ENCODE peak calls at places on chromosomes 7 and 10, in nine cellular contexts. One of them, this sample, is unnamed.

GRCh38 chr10:42551582-42552187 is 86.7 kb downstream of the ZNF33B start:
- DNase-seq in fibroblast of pulmonary artery: no peak
- DNase-seq in left ventricle myocardium inferior: no peak
- DNase-seq in upper lobe of right lung: no peak
- DNase-seq in kidney epithelial cell: no peak
- DNase-seq in spleen: peak; percentile 80
- DNase-seq in CD4-positive, CD25-positive, alpha-beta regulatory T cell: peak; percentile 6
- DNase-seq in CD8-positive, alpha-beta T cell: no peak
- DNase-seq in foreskin fibroblast: peak; percentile 1
- DNase-seq in this sample: peak; percentile 0

GRCh38 chr7:47198159-47198558 is 383.8 kb downstream of the TNS3 start:
- DNase-seq in fibroblast of pulmonary artery: no peak
- DNase-seq in left ventricle myocardium inferior: no peak
- DNase-seq in upper lobe of right lung: no peak
- DNase-seq in kidney epithelial cell: no peak
- DNase-seq in spleen: no peak
- DNase-seq in CD4-positive, CD25-positive, alpha-beta regulatory T cell: no peak
- DNase-seq in CD8-positive, alpha-beta T cell: no peak
- DNase-seq in foreskin fibroblast: no peak
- DNase-seq in this sample: no peak

GRCh38 chr7:125681508-125681907 is 751.9 kb upstream of the POT1 start:
- DNase-seq in fibroblast of pulmonary artery: no peak
- DNase-seq in left ventricle myocardium inferior: no peak
- DNase-seq in upper lobe of right lung: no peak
- DNase-seq in kidney epithelial cell: no peak
- DNase-seq in spleen: no peak
- DNase-seq in CD4-positive, CD25-positive, alpha-beta regulatory T cell: no peak
- DNase-seq in CD8-positive, alpha-beta T cell: no peak
- DNase-seq in foreskin fibroblast: no peak
- DNase-seq in this sample: no peak

GRCh38 chr10:14032406-14032998 is 298.2 kb downstream of the FRMD4A start:
- DNase-seq in fibroblast of pulmonary artery: peak; percentile 23
- DNase-seq in left ventricle myocardium inferior: peak; percentile 30
- DNase-seq in upper lobe of right lung: peak; percentile 70
- DNase-seq in kidney epithelial cell: no peak
- DNase-seq in spleen: peak; percentile 77
- DNase-seq in CD4-positive, CD25-positive, alpha-beta regulatory T cell: peak; percentile 28
- DNase-seq in CD8-positive, alpha-beta T cell: peak; percentile 45
- DNase-seq in foreskin fibroblast: no peak
- DNase-seq in this sample: no peak

GRCh38 chr10:69802424-69803161 is 887 bp downstream of the COL13A1 start:
- DNase-seq in fibroblast of pulmonary artery: peak; percentile 56
- DNase-seq in left ventricle myocardium inferior: peak; percentile 55
- DNase-seq in upper lobe of right lung: no peak
- DNase-seq in kidney epithelial cell: no peak
- DNase-seq in spleen: peak; percentile 75
- DNase-seq in CD4-positive, CD25-positive, alpha-beta regulatory T cell: no peak
- DNase-seq in CD8-positive, alpha-beta T cell: no peak
- DNase-seq in foreskin fibroblast: peak; percentile 67
- DNase-seq in this sample: peak; percentile 53

GRCh38 chr10:90326498-90327267 is 531.2 kb downstream of the HTR7 start:
- DNase-seq in fibroblast of pulmonary artery: peak; percentile 61
- DNase-seq in left ventricle myocardium inferior: no peak
- DNase-seq in upper lobe of right lung: no peak
- DNase-seq in kidney epithelial cell: peak; percentile 76
- DNase-seq in spleen: no peak
- DNase-seq in CD4-positive, CD25-positive, alpha-beta regulatory T cell: no peak
- DNase-seq in CD8-positive, alpha-beta T cell: no peak
- DNase-seq in foreskin fibroblast: peak; percentile 51
- DNase-seq in this sample: peak; percentile 71

GRCh38 chr10:74851834-74852233 is 25.4 kb downstream of the KAT6B start:
- DNase-seq in fibroblast of pulmonary artery: peak; percentile 35
- DNase-seq in left ventricle myocardium inferior: no peak
- DNase-seq in upper lobe of right lung: no peak
- DNase-seq in kidney epithelial cell: no peak
- DNase-seq in spleen: no peak
- DNase-seq in CD4-positive, CD25-positive, alpha-beta regulatory T cell: no peak
- DNase-seq in CD8-positive, alpha-beta T cell: no peak
- DNase-seq in foreskin fibroblast: no peak
- DNase-seq in this sample: no peak

GRCh38 chr10:127079348-127079747 is 117.0 kb downstream of the INSYN2A start:
- DNase-seq in fibroblast of pulmonary artery: no peak
- DNase-seq in left ventricle myocardium inferior: no peak
- DNase-seq in upper lobe of right lung: no peak
- DNase-seq in kidney epithelial cell: no peak
- DNase-seq in spleen: no peak
- DNase-seq in CD4-positive, CD25-positive, alpha-beta regulatory T cell: no peak
- DNase-seq in CD8-positive, alpha-beta T cell: no peak
- DNase-seq in foreskin fibroblast: no peak
- DNase-seq in this sample: no peak

DNA sequence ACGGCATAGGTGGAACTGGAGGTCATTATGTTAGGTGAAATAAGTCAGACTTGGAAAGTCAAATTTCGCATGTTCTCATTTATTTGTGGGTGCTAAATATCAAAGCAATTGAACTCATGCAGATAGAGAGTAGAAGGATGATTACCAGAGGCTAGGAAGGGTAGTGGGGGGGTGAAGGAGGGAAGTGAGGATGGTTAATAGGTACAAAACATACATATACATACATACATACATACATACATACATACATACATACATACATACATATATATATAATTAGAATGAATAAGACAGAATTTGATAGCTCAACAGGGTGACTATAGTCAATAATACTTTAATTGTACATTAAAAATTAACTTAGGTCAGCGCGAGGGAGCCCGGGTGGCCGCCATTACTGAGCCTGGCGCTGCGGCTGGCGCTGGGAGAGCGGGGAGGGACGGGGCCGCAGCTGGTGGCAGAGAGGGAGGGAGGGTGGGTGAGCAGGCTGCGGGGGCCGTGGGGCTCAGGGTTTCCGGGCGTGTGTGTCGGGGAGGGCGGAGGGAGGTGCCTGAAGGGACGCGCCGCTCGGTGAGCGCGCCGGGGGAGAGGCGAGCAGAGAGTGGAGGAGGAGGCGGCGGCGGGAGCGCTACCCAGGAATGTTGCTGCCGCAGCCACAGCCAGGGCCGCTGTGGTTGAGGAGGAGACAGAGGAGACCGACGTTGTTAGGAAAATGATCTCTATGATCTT is 85.8 kb upstream of the EGFR start:
- DNase-seq in fibroblast of pulmonary artery: peak; percentile 65
- DNase-seq in left ventricle myocardium inferior: peak; percentile 57
- DNase-seq in upper lobe of right lung: peak; percentile 90
- DNase-seq in kidney epithelial cell: peak; percentile 23
- DNase-seq in spleen: peak; percentile 79
- DNase-seq in CD4-positive, CD25-positive, alpha-beta regulatory T cell: no peak
- DNase-seq in CD8-positive, alpha-beta T cell: no peak
- DNase-seq in foreskin fibroblast: peak; percentile 75
- DNase-seq in this sample: peak; percentile 64
- H3K4me3 ChIP-seq in fibroblast of pulmonary artery: peak overlapping the region; percentile 52
- H3K4me3 ChIP-seq in left ventricle myocardium inferior: peak overlapping the region; percentile 63
- H3K4me3 ChIP-seq in upper lobe of right lung: peak overlapping the region; percentile 42
- H3K4me3 ChIP-seq in kidney epithelial cell: peak overlapping the region; percentile 52
- H3K4me3 ChIP-seq in spleen: peak overlapping the region; percentile 23
- H3K4me3 ChIP-seq in CD4-positive, CD25-positive, alpha-beta regulatory T cell: no peak overlapping the region
- H3K4me3 ChIP-seq in CD8-positive, alpha-beta T cell: no peak overlapping the region
- H3K4me3 ChIP-seq in foreskin fibroblast: peak overlapping the region; percentile 42
- H3K4me3 ChIP-seq in this sample: peak overlapping the region; percentile 52

GRCh38 chr7:158272509-158273137 is 315.0 kb downstream of the PTPRN2 start:
- DNase-seq in fibroblast of pulmonary artery: no peak
- DNase-seq in left ventricle myocardium inferior: no peak
- DNase-seq in upper lobe of right lung: peak; percentile 45
- DNase-seq in kidney epithelial cell: no peak
- DNase-seq in spleen: peak; percentile 59
- DNase-seq in CD4-positive, CD25-positive, alpha-beta regulatory T cell: no peak
- DNase-seq in CD8-positive, alpha-beta T cell: no peak
- DNase-seq in foreskin fibroblast: no peak
- DNase-seq in this sample: no peak

GRCh38 chr7:158270856-158271413 is 316.7 kb downstream of the PTPRN2 start:
- DNase-seq in fibroblast of pulmonary artery: no peak
- DNase-seq in left ventricle myocardium inferior: no peak
- DNase-seq in upper lobe of right lung: peak; percentile 38
- DNase-seq in kidney epithelial cell: no peak
- DNase-seq in spleen: peak; percentile 62
- DNase-seq in CD4-positive, CD25-positive, alpha-beta regulatory T cell: no peak
- DNase-seq in CD8-positive, alpha-beta T cell: no peak
- DNase-seq in foreskin fibroblast: no peak
- DNase-seq in this sample: no peak

GRCh38 chr7:158273138-158273651 is 314.4 kb downstream of the PTPRN2 start:
- DNase-seq in fibroblast of pulmonary artery: no peak
- DNase-seq in left ventricle myocardium inferior: no peak
- DNase-seq in upper lobe of right lung: peak; percentile 51
- DNase-seq in kidney epithelial cell: no peak
- DNase-seq in spleen: peak; percentile 58
- DNase-seq in CD4-positive, CD25-positive, alpha-beta regulatory T cell: no peak
- DNase-seq in CD8-positive, alpha-beta T cell: no peak
- DNase-seq in foreskin fibroblast: no peak
- DNase-seq in this sample: no peak

GRCh38 chr7:158271646-158272045 is 316.0 kb downstream of the PTPRN2 start:
- DNase-seq in fibroblast of pulmonary artery: no peak
- DNase-seq in left ventricle myocardium inferior: no peak
- DNase-seq in upper lobe of right lung: peak; percentile 33
- DNase-seq in kidney epithelial cell: no peak
- DNase-seq in spleen: peak; percentile 41
- DNase-seq in CD4-positive, CD25-positive, alpha-beta regulatory T cell: no peak
- DNase-seq in CD8-positive, alpha-beta T cell: no peak
- DNase-seq in foreskin fibroblast: no peak
- DNase-seq in this sample: no peak

GRCh38 chr7:158272091-158272490 is 315.5 kb downstream of the PTPRN2 start:
- DNase-seq in fibroblast of pulmonary artery: no peak
- DNase-seq in left ventricle myocardium inferior: no peak
- DNase-seq in upper lobe of right lung: peak; percentile 26
- DNase-seq in kidney epithelial cell: no peak
- DNase-seq in spleen: peak; percentile 54
- DNase-seq in CD4-positive, CD25-positive, alpha-beta regulatory T cell: no peak
- DNase-seq in CD8-positive, alpha-beta T cell: no peak
- DNase-seq in foreskin fibroblast: no peak
- DNase-seq in this sample: no peak
- H3K4me3 ChIP-seq in fibroblast of pulmonary artery: no peak overlapping the region
- H3K4me3 ChIP-seq in left ventricle myocardium inferior: no peak overlapping the region
- H3K4me3 ChIP-seq in upper lobe of right lung: no peak overlapping the region
- H3K4me3 ChIP-seq in kidney epithelial cell: no peak overlapping the region
- H3K4me3 ChIP-seq in spleen: no peak overlapping the region
- H3K4me3 ChIP-seq in CD4-positive, CD25-positive, alpha-beta regulatory T cell: no peak overlapping the region
- H3K4me3 ChIP-seq in CD8-positive, alpha-beta T cell: no peak overlapping the region
- H3K4me3 ChIP-seq in foreskin fibroblast: no peak overlapping the region
- H3K4me3 ChIP-seq in this sample: no peak overlapping the region

GRCh38 chr10:80458638-80459037 is 4.5 kb downstream of the TSPAN14 start:
- DNase-seq in fibroblast of pulmonary artery: no peak
- DNase-seq in left ventricle myocardium inferior: no peak
- DNase-seq in upper lobe of right lung: no peak
- DNase-seq in kidney epithelial cell: no peak
- DNase-seq in spleen: no peak
- DNase-seq in CD4-positive, CD25-positive, alpha-beta regulatory T cell: no peak
- DNase-seq in CD8-positive, alpha-beta T cell: no peak
- DNase-seq in foreskin fibroblast: no peak
- DNase-seq in this sample: no peak

GRCh38 chr10:80459047-80459865 is 5.1 kb downstream of the TSPAN14 start:
- DNase-seq in fibroblast of pulmonary artery: peak; percentile 46
- DNase-seq in left ventricle myocardium inferior: peak; percentile 65
- DNase-seq in upper lobe of right lung: peak; percentile 90
- DNase-seq in kidney epithelial cell: no peak
- DNase-seq in spleen: peak; percentile 93
- DNase-seq in CD4-positive, CD25-positive, alpha-beta regulatory T cell: peak; percentile 55
- DNase-seq in CD8-positive, alpha-beta T cell: peak; percentile 75
- DNase-seq in foreskin fibroblast: peak; percentile 86
- DNase-seq in this sample: peak; percentile 93

GRCh38 chr10:80455461-80456345 is 1.6 kb downstream of the TSPAN14 start:
- DNase-seq in fibroblast of pulmonary artery: no peak
- DNase-seq in left ventricle myocardium inferior: no peak
- DNase-seq in upper lobe of right lung: no peak
- DNase-seq in kidney epithelial cell: no peak
- DNase-seq in spleen: no peak
- DNase-seq in CD4-positive, CD25-positive, alpha-beta regulatory T cell: no peak
- DNase-seq in CD8-positive, alpha-beta T cell: no peak
- DNase-seq in foreskin fibroblast: no peak
- DNase-seq in this sample: no peak

GRCh38 chr10:80458263-80458625 is 4.1 kb downstream of the TSPAN14 start:
- DNase-seq in fibroblast of pulmonary artery: no peak
- DNase-seq in left ventricle myocardium inferior: no peak
- DNase-seq in upper lobe of right lung: no peak
- DNase-seq in kidney epithelial cell: no peak
- DNase-seq in spleen: no peak
- DNase-seq in CD4-positive, CD25-positive, alpha-beta regulatory T cell: no peak
- DNase-seq in CD8-positive, alpha-beta T cell: no peak
- DNase-seq in foreskin fibroblast: no peak
- DNase-seq in this sample: no peak

DNA sequence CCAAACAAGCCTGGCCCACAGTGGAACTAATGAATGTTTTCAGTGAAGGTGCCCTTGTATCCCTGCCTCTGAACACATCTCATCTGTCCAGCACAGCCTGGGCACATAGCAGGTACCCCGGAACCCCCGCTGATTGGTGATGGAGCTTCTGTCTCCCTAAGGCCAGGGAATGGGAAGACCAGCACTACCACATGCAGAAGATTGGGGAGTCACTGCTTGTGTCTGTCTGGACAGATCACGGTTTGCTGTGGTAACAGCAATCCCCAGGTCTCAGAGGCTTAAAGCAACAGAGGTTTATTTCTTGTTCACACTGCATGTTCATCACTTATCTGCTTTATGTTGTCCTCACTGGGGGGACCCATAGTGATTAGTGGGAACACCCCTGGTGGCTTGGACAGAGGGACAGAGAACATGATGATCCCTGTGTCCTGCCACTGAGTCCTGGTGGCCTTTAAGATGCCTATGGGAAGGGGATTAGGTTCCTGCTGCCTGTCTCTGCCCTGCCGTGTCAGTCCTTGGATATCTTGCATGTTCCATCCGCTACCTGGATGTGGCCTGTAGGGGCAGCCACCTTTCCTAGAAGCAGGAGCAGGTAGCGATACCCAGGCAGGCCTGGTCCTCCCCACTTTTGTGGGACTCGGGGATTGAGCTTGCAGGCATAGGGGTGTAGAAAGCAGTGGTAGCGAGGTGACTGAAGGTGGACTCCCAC is 3.6 kb downstream of the TSPAN14 start:
- DNase-seq in fibroblast of pulmonary artery: no peak
- DNase-seq in left ventricle myocardium inferior: no peak
- DNase-seq in upper lobe of right lung: no peak
- DNase-seq in kidney epithelial cell: no peak
- DNase-seq in spleen: peak; percentile 65
- DNase-seq in CD4-positive, CD25-positive, alpha-beta regulatory T cell: no peak
- DNase-seq in CD8-positive, alpha-beta T cell: no peak
- DNase-seq in foreskin fibroblast: no peak
- DNase-seq in this sample: no peak
- H3K4me3 ChIP-seq in fibroblast of pulmonary artery: no peak overlapping the region
- H3K4me3 ChIP-seq in left ventricle myocardium inferior: peak overlapping the region; percentile 99
- H3K4me3 ChIP-seq in upper lobe of right lung: peak overlapping the region; percentile 91
- H3K4me3 ChIP-seq in kidney epithelial cell: no peak overlapping the region
- H3K4me3 ChIP-seq in spleen: no peak overlapping the region
- H3K4me3 ChIP-seq in CD4-positive, CD25-positive, alpha-beta regulatory T cell: peak overlapping the region; percentile 93
- H3K4me3 ChIP-seq in CD8-positive, alpha-beta T cell: peak overlapping the region; percentile 51
- H3K4me3 ChIP-seq in foreskin fibroblast: no peak overlapping the region
- H3K4me3 ChIP-seq in this sample: no peak overlapping the region

DNA sequence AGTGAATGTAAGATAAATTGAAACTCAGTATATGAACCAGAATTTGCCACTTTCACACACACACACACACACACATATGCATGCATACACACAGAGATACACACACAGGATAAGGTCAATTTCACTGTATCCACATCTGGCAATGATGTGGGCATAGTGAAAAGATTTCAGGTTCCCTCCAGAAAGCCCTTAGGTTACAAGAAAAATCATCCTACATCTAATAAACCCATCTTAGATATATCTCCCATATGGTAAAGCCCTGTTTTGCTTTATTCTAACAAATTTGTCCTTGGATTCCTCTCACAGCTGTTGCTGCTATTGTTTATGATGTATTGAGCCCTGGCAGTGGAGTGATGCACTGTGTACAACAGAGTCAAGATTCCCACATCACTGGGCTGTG is 27.9 kb upstream of the DLX6 start:
- DNase-seq in fibroblast of pulmonary artery: no peak
- DNase-seq in left ventricle myocardium inferior: no peak
- DNase-seq in upper lobe of right lung: no peak
- DNase-seq in kidney epithelial cell: no peak
- DNase-seq in spleen: no peak
- DNase-seq in CD4-positive, CD25-positive, alpha-beta regulatory T cell: no peak
- DNase-seq in CD8-positive, alpha-beta T cell: no peak
- DNase-seq in foreskin fibroblast: no peak
- DNase-seq in this sample: no peak
- H3K4me3 ChIP-seq in fibroblast of pulmonary artery: no peak overlapping the region
- H3K4me3 ChIP-seq in left ventricle myocardium inferior: no peak overlapping the region
- H3K4me3 ChIP-seq in upper lobe of right lung: no peak overlapping the region
- H3K4me3 ChIP-seq in kidney epithelial cell: no peak overlapping the region
- H3K4me3 ChIP-seq in spleen: no peak overlapping the region
- H3K4me3 ChIP-seq in CD4-positive, CD25-positive, alpha-beta regulatory T cell: no peak overlapping the region
- H3K4me3 ChIP-seq in CD8-positive, alpha-beta T cell: no peak overlapping the region
- H3K4me3 ChIP-seq in foreskin fibroblast: no peak overlapping the region
- H3K4me3 ChIP-seq in this sample: no peak overlapping the region

This sample was measured in mammary epithelial cell.